ENCODE peak calls at places on chromosome 2, in eight cellular contexts. One of them, this sample, is unnamed.

GRCh38 chr2:135798762-135799161 is 38.2 kb downstream of the LCT start:
- DNase-seq in cardiac muscle cell: no peak
- DNase-seq in tibial artery: no peak
- DNase-seq in fibroblast of lung: no peak
- DNase-seq in sigmoid colon: no peak
- DNase-seq in right atrium auricular region: no peak
- DNase-seq in CD4-positive, alpha-beta T cell: no peak
- DNase-seq in neural progenitor cell: no peak
- DNase-seq in this sample: no peak

GRCh38 chr2:203909192-203909945 is 27.2 kb upstream of the ICOS start:
- DNase-seq in cardiac muscle cell: peak; percentile 47
- DNase-seq in tibial artery: no peak
- DNase-seq in fibroblast of lung: peak; percentile 84
- DNase-seq in sigmoid colon: no peak
- DNase-seq in right atrium auricular region: no peak
- DNase-seq in CD4-positive, alpha-beta T cell: peak; percentile 14
- DNase-seq in neural progenitor cell: peak; percentile 53
- DNase-seq in this sample: no peak

GRCh38 chr2:199704358-199705238 is 146.4 kb downstream of the FTCDNL1 start:
- DNase-seq in cardiac muscle cell: peak; percentile 25
- DNase-seq in tibial artery: no peak
- DNase-seq in fibroblast of lung: peak; percentile 58
- DNase-seq in sigmoid colon: no peak
- DNase-seq in right atrium auricular region: no peak
- DNase-seq in CD4-positive, alpha-beta T cell: no peak
- DNase-seq in neural progenitor cell: peak; percentile 51
- DNase-seq in this sample: no peak

GRCh38 chr2:133814890-133815289 is 246.6 kb upstream of the NCKAP5 start:
- DNase-seq in cardiac muscle cell: no peak
- DNase-seq in tibial artery: no peak
- DNase-seq in fibroblast of lung: no peak
- DNase-seq in sigmoid colon: no peak
- DNase-seq in right atrium auricular region: no peak
- DNase-seq in CD4-positive, alpha-beta T cell: no peak
- DNase-seq in neural progenitor cell: no peak
- DNase-seq in this sample: no peak

GRCh38 chr2:18521084-18521483 is 39.4 kb downstream of the RDH14 start:
- DNase-seq in cardiac muscle cell: peak; percentile 19
- DNase-seq in tibial artery: no peak
- DNase-seq in fibroblast of lung: no peak
- DNase-seq in sigmoid colon: no peak
- DNase-seq in right atrium auricular region: no peak
- DNase-seq in CD4-positive, alpha-beta T cell: no peak
- DNase-seq in neural progenitor cell: no peak
- DNase-seq in this sample: no peak

GRCh38 chr2:67260348-67261277 is 136.5 kb upstream of the ETAA1 start:
- DNase-seq in cardiac muscle cell: no peak
- DNase-seq in tibial artery: peak; percentile 79
- DNase-seq in fibroblast of lung: peak; percentile 100
- DNase-seq in sigmoid colon: peak; percentile 95
- DNase-seq in right atrium auricular region: peak; percentile 87
- DNase-seq in CD4-positive, alpha-beta T cell: no peak
- DNase-seq in neural progenitor cell: no peak
- DNase-seq in this sample: no peak

GRCh38 chr2:227472265-227473018 is 486 bp downstream of the AGFG1 start:
- DNase-seq in cardiac muscle cell: peak; percentile 78
- DNase-seq in tibial artery: peak; percentile 26
- DNase-seq in fibroblast of lung: no peak
- DNase-seq in sigmoid colon: peak; percentile 68
- DNase-seq in right atrium auricular region: no peak
- DNase-seq in CD4-positive, alpha-beta T cell: peak; percentile 41
- DNase-seq in neural progenitor cell: peak; percentile 78
- DNase-seq in this sample: peak; percentile 90

GRCh38 chr2:37633234-37633633 is 38.2 kb downstream of the CDC42EP3 start:
- DNase-seq in cardiac muscle cell: no peak
- DNase-seq in tibial artery: no peak
- DNase-seq in fibroblast of lung: no peak
- DNase-seq in sigmoid colon: no peak
- DNase-seq in right atrium auricular region: no peak
- DNase-seq in CD4-positive, alpha-beta T cell: no peak
- DNase-seq in neural progenitor cell: no peak
- DNase-seq in this sample: no peak

GRCh38 chr2:150041721-150042450 is 445.6 kb downstream of the RND3 start:
- DNase-seq in cardiac muscle cell: no peak
- DNase-seq in tibial artery: no peak
- DNase-seq in fibroblast of lung: peak; percentile 71
- DNase-seq in sigmoid colon: no peak
- DNase-seq in right atrium auricular region: no peak
- DNase-seq in CD4-positive, alpha-beta T cell: no peak
- DNase-seq in neural progenitor cell: no peak
- DNase-seq in this sample: no peak

GRCh38 chr2:63049291-63050185 is 1.1 kb upstream of the OTX1 start:
- DNase-seq in cardiac muscle cell: no peak
- DNase-seq in tibial artery: no peak
- DNase-seq in fibroblast of lung: no peak
- DNase-seq in sigmoid colon: no peak
- DNase-seq in right atrium auricular region: no peak
- DNase-seq in CD4-positive, alpha-beta T cell: no peak
- DNase-seq in neural progenitor cell: peak; percentile 86
- DNase-seq in this sample: no peak

GRCh38 chr2:85665264-85665937 is 2.6 kb downstream of the SFTPB start:
- DNase-seq in cardiac muscle cell: no peak
- DNase-seq in tibial artery: no peak
- DNase-seq in fibroblast of lung: no peak
- DNase-seq in sigmoid colon: peak; percentile 42
- DNase-seq in right atrium auricular region: no peak
- DNase-seq in CD4-positive, alpha-beta T cell: no peak
- DNase-seq in neural progenitor cell: no peak
- DNase-seq in this sample: no peak

GRCh38 chr2:31440764-31441163 is 26.2 kb upstream of the XDH start:
- DNase-seq in cardiac muscle cell: no peak
- DNase-seq in tibial artery: no peak
- DNase-seq in fibroblast of lung: peak; percentile 92
- DNase-seq in sigmoid colon: no peak
- DNase-seq in right atrium auricular region: no peak
- DNase-seq in CD4-positive, alpha-beta T cell: no peak
- DNase-seq in neural progenitor cell: no peak
- DNase-seq in this sample: no peak

GRCh38 chr2:132547089-132547687 is 122.8 kb downstream of the LYPD1 start:
- DNase-seq in cardiac muscle cell: peak; percentile 86
- DNase-seq in tibial artery: peak; percentile 63
- DNase-seq in fibroblast of lung: peak; percentile 80
- DNase-seq in sigmoid colon: peak; percentile 77
- DNase-seq in right atrium auricular region: peak; percentile 67
- DNase-seq in CD4-positive, alpha-beta T cell: no peak
- DNase-seq in neural progenitor cell: peak; percentile 80
- DNase-seq in this sample: peak; percentile 55

GRCh38 chr2:109333414-109334194 is 204.6 kb downstream of the SH3RF3 start:
- DNase-seq in cardiac muscle cell: peak; percentile 40
- DNase-seq in tibial artery: no peak
- DNase-seq in fibroblast of lung: no peak
- DNase-seq in sigmoid colon: no peak
- DNase-seq in right atrium auricular region: no peak
- DNase-seq in CD4-positive, alpha-beta T cell: no peak
- DNase-seq in neural progenitor cell: peak; percentile 35
- DNase-seq in this sample: no peak

GRCh38 chr2:25043241-25043867 is 1.5 kb downstream of the EFR3B start:
- DNase-seq in cardiac muscle cell: peak; percentile 24
- DNase-seq in tibial artery: no peak
- DNase-seq in fibroblast of lung: peak; percentile 54
- DNase-seq in sigmoid colon: peak; percentile 46
- DNase-seq in right atrium auricular region: no peak
- DNase-seq in CD4-positive, alpha-beta T cell: no peak
- DNase-seq in neural progenitor cell: peak; percentile 68
- DNase-seq in this sample: no peak

GRCh38 chr2:215825709-215826108 is 187.6 kb downstream of the MREG start:
- DNase-seq in cardiac muscle cell: no peak
- DNase-seq in tibial artery: no peak
- DNase-seq in fibroblast of lung: no peak
- DNase-seq in sigmoid colon: no peak
- DNase-seq in right atrium auricular region: no peak
- DNase-seq in CD4-positive, alpha-beta T cell: no peak
- DNase-seq in neural progenitor cell: no peak
- DNase-seq in this sample: no peak

GRCh38 chr2:172273910-172274571 is 153.3 kb upstream of the ITGA6 start:
- DNase-seq in cardiac muscle cell: no peak
- DNase-seq in tibial artery: no peak
- DNase-seq in fibroblast of lung: no peak
- DNase-seq in sigmoid colon: no peak
- DNase-seq in right atrium auricular region: no peak
- DNase-seq in CD4-positive, alpha-beta T cell: no peak
- DNase-seq in neural progenitor cell: no peak
- DNase-seq in this sample: no peak

GRCh38 chr2:127423880-127424279 is 5.7 kb downstream of the PROC start:
- DNase-seq in cardiac muscle cell: no peak
- DNase-seq in tibial artery: no peak
- DNase-seq in fibroblast of lung: no peak
- DNase-seq in sigmoid colon: no peak
- DNase-seq in right atrium auricular region: no peak
- DNase-seq in CD4-positive, alpha-beta T cell: no peak
- DNase-seq in neural progenitor cell: no peak
- DNase-seq in this sample: no peak

GRCh38 chr2:79832540-79833234 is 319.8 kb downstream of the CTNNA2 start:
- DNase-seq in cardiac muscle cell: no peak
- DNase-seq in tibial artery: no peak
- DNase-seq in fibroblast of lung: no peak
- DNase-seq in sigmoid colon: no peak
- DNase-seq in right atrium auricular region: no peak
- DNase-seq in CD4-positive, alpha-beta T cell: no peak
- DNase-seq in neural progenitor cell: peak; percentile 39
- DNase-seq in this sample: no peak

GRCh38 chr2:104140361-104140760 is 713.6 kb upstream of the POU3F3 start:
- DNase-seq in cardiac muscle cell: no peak
- DNase-seq in tibial artery: no peak
- DNase-seq in fibroblast of lung: no peak
- DNase-seq in sigmoid colon: no peak
- DNase-seq in right atrium auricular region: no peak
- DNase-seq in CD4-positive, alpha-beta T cell: no peak
- DNase-seq in neural progenitor cell: no peak
- DNase-seq in this sample: no peak

GRCh38 chr2:20632446-20632990 is 18.4 kb downstream of the HS1BP3 start:
- DNase-seq in cardiac muscle cell: no peak
- DNase-seq in tibial artery: no peak
- DNase-seq in fibroblast of lung: no peak
- DNase-seq in sigmoid colon: no peak
- DNase-seq in right atrium auricular region: no peak
- DNase-seq in CD4-positive, alpha-beta T cell: no peak
- DNase-seq in neural progenitor cell: no peak
- DNase-seq in this sample: no peak

GRCh38 chr2:204483497-204484164 is 61.6 kb upstream of the PARD3B start:
- DNase-seq in cardiac muscle cell: peak; percentile 37
- DNase-seq in tibial artery: no peak
- DNase-seq in fibroblast of lung: no peak
- DNase-seq in sigmoid colon: no peak
- DNase-seq in right atrium auricular region: no peak
- DNase-seq in CD4-positive, alpha-beta T cell: no peak
- DNase-seq in neural progenitor cell: no peak
- DNase-seq in this sample: no peak

GRCh38 chr2:69260666-69261065 is 126.4 kb downstream of the GFPT1 start:
- DNase-seq in cardiac muscle cell: no peak
- DNase-seq in tibial artery: no peak
- DNase-seq in fibroblast of lung: no peak
- DNase-seq in sigmoid colon: no peak
- DNase-seq in right atrium auricular region: no peak
- DNase-seq in CD4-positive, alpha-beta T cell: no peak
- DNase-seq in neural progenitor cell: no peak
- DNase-seq in this sample: no peak
- H3K9me3 ChIP-seq in cardiac muscle cell: no peaks in the 10 kb centered on the region
- H3K9me3 ChIP-seq in tibial artery: peaks cover 6% of the 10 kb centered on the region
- H3K9me3 ChIP-seq in fibroblast of lung: no peaks in the 10 kb centered on the region
- H3K9me3 ChIP-seq in sigmoid colon: peaks cover 7% of the 10 kb centered on the region
- H3K9me3 ChIP-seq in right atrium auricular region: peaks cover 29% of the 10 kb centered on the region
- H3K9me3 ChIP-seq in CD4-positive, alpha-beta T cell: peaks cover 28% of the 10 kb centered on the region
- H3K9me3 ChIP-seq in neural progenitor cell: no peaks in the 10 kb centered on the region
- H3K9me3 ChIP-seq in this sample: peaks cover 13% of the 10 kb centered on the region

DNA sequence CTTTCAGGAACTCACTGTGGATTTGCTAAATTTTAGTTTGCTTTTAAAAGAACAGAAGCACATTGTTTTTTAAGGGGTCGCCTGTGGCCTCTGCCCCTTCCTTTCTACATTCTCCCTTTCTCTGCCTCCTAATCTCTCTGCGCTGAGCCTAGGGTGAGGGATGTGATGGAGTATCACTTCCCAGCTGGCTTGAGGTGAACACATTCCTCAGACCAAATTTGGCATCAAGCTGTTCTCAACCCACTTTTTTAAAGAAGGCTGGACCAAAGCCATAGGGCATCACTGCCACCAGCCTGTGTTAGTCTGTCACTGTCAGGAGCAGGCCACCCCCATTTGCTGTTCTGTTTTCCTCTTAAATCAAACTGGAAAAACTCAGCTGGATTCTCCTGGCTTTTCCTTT is 27.4 kb downstream of the EIF4E2 start:
- DNase-seq in cardiac muscle cell: no peak
- DNase-seq in tibial artery: no peak
- DNase-seq in fibroblast of lung: no peak
- DNase-seq in sigmoid colon: no peak
- DNase-seq in right atrium auricular region: no peak
- DNase-seq in CD4-positive, alpha-beta T cell: no peak
- DNase-seq in neural progenitor cell: peak; percentile 14
- DNase-seq in this sample: no peak
- TF ChIP-seq CTCF in cardiac muscle cell: no peak
- TF ChIP-seq CTCF in tibial artery: no peak
- TF ChIP-seq CTCF in fibroblast of lung: no peak
- TF ChIP-seq CTCF in sigmoid colon: no peak
- TF ChIP-seq CTCF in right atrium auricular region: no peak
- TF ChIP-seq CTCF in CD4-positive, alpha-beta T cell: no peak
- TF ChIP-seq CTCF in neural progenitor cell: no peak
- TF ChIP-seq CTCF in this sample: no peak

DNA sequence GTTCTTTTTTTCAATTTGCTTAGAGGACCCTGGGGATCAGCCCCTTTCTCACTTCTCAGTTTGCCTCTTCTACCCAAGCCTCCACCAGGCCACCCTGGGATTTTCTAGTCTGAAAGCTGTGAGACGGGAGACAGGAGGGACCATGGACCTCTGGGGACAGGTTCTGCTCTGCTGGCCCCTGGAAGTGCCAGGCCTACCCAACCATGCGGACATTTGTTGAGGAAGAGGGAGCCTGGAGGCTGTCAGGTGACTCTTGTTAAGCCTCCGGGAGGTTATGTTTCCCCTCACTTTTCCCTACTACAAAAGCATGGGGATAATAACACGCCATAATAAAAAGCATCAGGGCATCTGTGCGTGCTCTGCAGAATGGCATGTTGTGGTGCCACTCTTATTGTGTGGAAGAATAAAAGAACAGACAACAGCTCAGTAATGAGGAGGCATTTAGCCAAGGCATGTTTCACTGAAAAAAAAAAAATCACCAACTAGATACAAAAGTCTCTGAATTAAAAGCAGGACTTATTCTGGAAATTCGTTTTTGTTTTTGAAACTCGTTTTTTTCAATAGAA is 48.3 kb upstream of the PLA2R1 start:
- DNase-seq in cardiac muscle cell: no peak
- DNase-seq in tibial artery: no peak
- DNase-seq in fibroblast of lung: no peak
- DNase-seq in sigmoid colon: no peak
- DNase-seq in right atrium auricular region: no peak
- DNase-seq in CD4-positive, alpha-beta T cell: no peak
- DNase-seq in neural progenitor cell: no peak
- DNase-seq in this sample: no peak
- H3K27ac ChIP-seq in cardiac muscle cell: no peak overlapping the region
- H3K27ac ChIP-seq in tibial artery: no peak overlapping the region
- H3K27ac ChIP-seq in fibroblast of lung: no peak overlapping the region
- H3K27ac ChIP-seq in sigmoid colon: no peak overlapping the region
- H3K27ac ChIP-seq in right atrium auricular region: no peak overlapping the region
- H3K27ac ChIP-seq in CD4-positive, alpha-beta T cell: no peak overlapping the region
- H3K27ac ChIP-seq in neural progenitor cell: no peak overlapping the region
- H3K27ac ChIP-seq in this sample: no peak overlapping the region

GRCh38 chr2:189995679-189996078 is 66.8 kb downstream of the MSTN start:
- DNase-seq in cardiac muscle cell: no peak
- DNase-seq in tibial artery: no peak
- DNase-seq in fibroblast of lung: no peak
- DNase-seq in sigmoid colon: no peak
- DNase-seq in right atrium auricular region: no peak
- DNase-seq in CD4-positive, alpha-beta T cell: no peak
- DNase-seq in neural progenitor cell: no peak
- DNase-seq in this sample: no peak
- H3K9me3 ChIP-seq in cardiac muscle cell: no peaks in the 10 kb centered on the region
- H3K9me3 ChIP-seq in tibial artery: peaks cover 12% of the 10 kb centered on the region
- H3K9me3 ChIP-seq in fibroblast of lung: no peaks in the 10 kb centered on the region
- H3K9me3 ChIP-seq in sigmoid colon: no peaks in the 10 kb centered on the region
- H3K9me3 ChIP-seq in right atrium auricular region: peaks cover 33% of the 10 kb centered on the region
- H3K9me3 ChIP-seq in CD4-positive, alpha-beta T cell: peaks cover 18% of the 10 kb centered on the region
- H3K9me3 ChIP-seq in neural progenitor cell: no peaks in the 10 kb centered on the region
- H3K9me3 ChIP-seq in this sample: peaks cover 11% of the 10 kb centered on the region